ENCODE peak calls at places on chromosome 9, in seven cellular contexts. L is stomach, F is MM.1S, A is tibial artery, M is body of pancreas, O is AG10803, D is osteoblast. P is an unnamed sample.

GRCh38 chr9:69885474-69885929 is 64.9 kb downstream of the CFAP95 start:
- DNase-seq in D (no peak), O (peak; percentile 75), M (no peak), F (no peak), A (no peak), L (no peak), P (peak; percentile 14)

GRCh38 chr9:6355728-6356127 is 27.6 kb downstream of the TPD52L3 start:
- DNase-seq in A (no peak), L (no peak), O (peak; percentile 54), M (no peak), F (no peak), D (no peak), P (no peak)

GRCh38 chr9:98935064-98935463 is 8.6 kb upstream of the COL15A1 start:
- DNase-seq in L (no peak), A (no peak), F (no peak), O (no peak), D (no peak), M (no peak), P (no peak)

GRCh38 chr9:33165263-33166151 is 1.6 kb downstream of the B4GALT1 start:
- DNase-seq in D (peak; percentile 93), M (peak; percentile 68), F (peak; percentile 88), L (peak; percentile 61), O (peak; percentile 94), A (peak; percentile 83), P (peak; percentile 50)

GRCh38 chr9:89475891-89476440 is 21.9 kb downstream of the SEMA4D start:
- DNase-seq in F (no peak), A (no peak), D (no peak), O (no peak), L (no peak), M (no peak), P (no peak)

GRCh38 chr9:105932276-105932675 is 237.9 kb downstream of the TMEM38B start:
- DNase-seq in D (no peak), M (no peak), A (no peak), O (no peak), F (no peak), L (no peak), P (no peak)

GRCh38 chr9:70121818-70122436 is 78.3 kb downstream of the MAMDC2 start:
- DNase-seq in M (no peak), F (no peak), O (peak; percentile 63), L (no peak), D (no peak), A (peak; percentile 58), P (no peak)

GRCh38 chr9:134178781-134179551 is 14.6 kb upstream of the RNU6ATAC start:
- DNase-seq in M (peak; percentile 53), F (no peak), L (no peak), D (peak; percentile 97), A (peak; percentile 71), O (peak; percentile 72), P (peak; percentile 28)

GRCh38 chr9:99176527-99177013 is 45.2 kb downstream of the ALG2 start:
- DNase-seq in D (no peak), F (no peak), L (no peak), A (no peak), M (no peak), O (no peak), P (no peak)

GRCh38 chr9:132147331-132147730 is 14.5 kb upstream of the NTNG2 start:
- DNase-seq in M (no peak), O (no peak), F (no peak), L (no peak), D (no peak), A (no peak), P (no peak)

GRCh38 chr9:78288214-78288892 is 8.6 kb upstream of the PSAT1 start:
- DNase-seq in M (no peak), L (no peak), A (no peak), F (no peak), D (no peak), O (no peak), P (no peak)

GRCh38 chr9:104633976-104634520 is 16.0 kb upstream of the OR13C9 start:
- DNase-seq in A (no peak), F (no peak), O (no peak), D (peak; percentile 13), M (no peak), L (no peak), P (no peak)

GRCh38 chr9:131395027-131395744 is 1.3 kb downstream of the PRRC2B start:
- DNase-seq in M (peak; percentile 65), F (peak; percentile 85), A (no peak), O (no peak), D (peak; percentile 84), L (peak; percentile 69), P (peak; percentile 85)

GRCh38 chr9:127976498-127976897 is 4.3 kb downstream of the EEIG1 start:
- DNase-seq in O (no peak), L (peak; percentile 80), D (peak; percentile 22), M (peak; percentile 89), A (no peak), F (no peak), P (peak; percentile 78)

GRCh38 chr9:126235844-126236243 is 90.8 kb upstream of the MVB12B start:
- DNase-seq in A (no peak), L (no peak), M (no peak), O (no peak), F (no peak), D (no peak), P (no peak)

GRCh38 chr9:38359689-38360385 is 32.7 kb upstream of the ALDH1B1 start:
- DNase-seq in D (peak; percentile 92), L (no peak), A (peak; percentile 2), O (peak; percentile 63), F (no peak), M (no peak), P (no peak)

GRCh38 chr9:34961574-34962480 is 3.7 kb downstream of the PHF24 start:
- DNase-seq in O (no peak), A (no peak), L (no peak), D (no peak), M (no peak), F (no peak), P (no peak)

GRCh38 chr9:5843450-5844249 is 10.7 kb upstream of the ERMP1 start:
- DNase-seq in L (no peak), D (no peak), M (no peak), F (no peak), O (no peak), A (no peak), P (no peak)

GRCh38 chr9:127452481-127453092 is 1.3 kb downstream of the LRSAM1 start:
- DNase-seq in O (peak; percentile 35), M (peak; percentile 94), L (peak; percentile 91), A (peak; percentile 25), D (peak; percentile 72), F (no peak), P (peak; percentile 69)

GRCh38 chr9:34171753-34172535 is 6.9 kb upstream of the UBAP1 start:
- DNase-seq in F (peak; percentile 16), M (no peak), L (no peak), O (no peak), D (no peak), A (peak; percentile 42), P (no peak)

GRCh38 chr9:80185112-80185738 is 613.5 kb downstream of the TLE4 start:
- DNase-seq in A (no peak), M (no peak), D (no peak), O (no peak), L (no peak), F (no peak), P (no peak)

GRCh38 chr9:9862412-9862811 is 750.4 kb downstream of the PTPRD start:
- DNase-seq in O (no peak), F (no peak), D (no peak), M (no peak), A (no peak), L (no peak), P (no peak)

GRCh38 chr9:70010015-70010414 is 33.6 kb upstream of the MAMDC2 start:
- DNase-seq in A (no peak), O (peak; percentile 57), D (no peak), L (no peak), F (no peak), M (no peak), P (no peak)

DNA sequence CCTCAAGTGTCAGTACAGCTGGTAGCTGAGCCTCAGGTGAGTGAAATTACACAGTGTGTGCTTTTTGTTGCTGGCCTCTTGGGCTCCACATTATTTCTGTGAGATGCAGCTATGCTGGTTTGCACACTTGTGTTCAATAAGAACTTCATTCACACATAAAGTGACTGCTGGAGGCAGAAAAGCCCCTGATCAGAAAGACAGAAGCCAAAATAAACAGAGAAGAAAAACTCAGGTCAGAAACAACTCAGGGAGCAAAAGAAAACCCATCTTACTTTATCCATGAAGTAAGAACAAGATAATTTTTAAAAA is 15.1 kb downstream of the PNPLA7 start:
- DNase-seq in M (no peak), D (no peak), A (no peak), O (no peak), L (no peak), F (no peak), P (no peak)
- H3K4me3 ChIP-seq in M (no peak overlapping the region), D (no peak overlapping the region), A (no peak overlapping the region), O (no peak overlapping the region), L (no peak overlapping the region), F (no peak overlapping the region), P (no peak overlapping the region)

GRCh38 chr9:92682269-92682668 is 12.3 kb upstream of the IPPK start:
- DNase-seq in O (no peak), F (no peak), L (no peak), A (no peak), M (no peak), D (no peak), P (no peak)

GRCh38 chr9:92685022-92685421 is 15.1 kb upstream of the IPPK start:
- DNase-seq in L (no peak), F (no peak), D (no peak), O (no peak), A (no peak), M (no peak), P (no peak)

GRCh38 chr9:92686954-92687353 is 17.0 kb upstream of the IPPK start:
- DNase-seq in O (no peak), L (no peak), D (no peak), M (no peak), F (no peak), A (no peak), P (no peak)
- TF ChIP-seq CTCF in O (peak; percentile 38), L (no peak), D (peak; percentile 29), M (no peak), F (peak; percentile 13), A (no peak), P (no peak)

DNA sequence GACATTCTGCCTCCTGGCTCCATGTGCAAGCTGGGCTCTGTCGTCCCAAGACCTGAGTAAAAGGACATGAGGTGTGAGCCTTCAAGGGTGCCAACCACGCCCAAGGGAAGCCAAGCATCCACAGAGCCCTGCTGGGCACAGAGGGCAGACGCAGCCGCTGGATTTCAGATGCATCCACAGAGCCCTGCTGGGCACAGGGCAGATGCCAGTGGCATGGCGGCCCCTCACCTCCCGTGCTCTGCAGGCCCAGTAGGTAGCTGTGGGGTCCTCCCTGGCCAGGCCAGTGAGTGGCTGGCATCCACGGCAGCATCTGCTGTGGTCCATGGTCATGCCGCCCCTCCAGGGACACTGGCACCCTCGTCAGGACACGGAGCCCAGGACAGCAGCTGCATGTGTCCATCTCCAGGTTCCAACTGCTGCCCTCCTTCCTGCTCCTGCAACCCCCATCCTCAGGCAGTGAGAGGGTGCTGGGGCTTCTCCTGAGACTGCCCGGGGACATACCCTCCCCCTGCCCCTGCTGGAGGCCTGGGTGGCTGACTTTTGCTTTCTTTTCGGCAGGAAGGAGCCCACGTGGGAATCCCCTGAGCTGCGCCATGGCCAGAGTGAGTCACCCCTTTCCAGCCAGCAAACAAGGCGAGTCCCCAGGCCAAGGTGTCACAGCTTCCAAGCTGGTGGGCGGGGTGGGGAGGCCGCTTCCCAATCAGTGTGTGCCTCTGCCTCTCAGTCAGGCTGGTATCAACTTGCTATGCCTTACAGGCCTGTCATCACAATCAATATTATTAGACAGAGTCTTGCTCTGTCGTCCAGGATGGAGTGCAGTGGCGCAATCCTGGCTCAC is 4.0 kb upstream of the TRAF2 start:
- DNase-seq in L (peak; percentile 77), O (peak; percentile 61), A (peak; percentile 39), D (peak; percentile 99), F (peak; percentile 87), M (peak; percentile 83), P (peak; percentile 62)
- H3K4me3 ChIP-seq in L (peak overlapping the region; percentile 22), O (peak overlapping the region; percentile 31), A (no peak overlapping the region), D (peak overlapping the region; percentile 67), F (peak overlapping the region; percentile 64), M (no peak overlapping the region), P (no peak overlapping the region)

GRCh38 chr9:129881547-129882324 is 46.5 kb downstream of the USP20 start:
- DNase-seq in F (no peak), O (no peak), D (peak; percentile 75), M (no peak), A (no peak), L (no peak), P (no peak)
- TF ChIP-seq CTCF in F (no peak), O (no peak), D (no peak), M (no peak), A (no peak), L (no peak), P (no peak)

P was measured in mucosa of descending colon.